ENCODE peak calls at places on chromosome 21, in ten cellular contexts. F is effector memory CD8-positive, alpha-beta T cell; D is H7; N is ELF-1; R is PC-9; J is SK-N-SH; Y is progenitor cell of endocrine pancreas; T is NCI-H774; M is natural killer cell treated with Interleukin-12 subunit alpha and Interleukin-12 subunit beta and Interleukin-15 and Interleukin-18, amount 100 ng/mL, for 72 hours; E is Right ventricle myocardium inferior. A is an unnamed sample.

GRCh38 chr21:17512245-17513213 is at the start of gene CXADR:
- DNase-seq in F (peak; percentile 58), D (peak; percentile 97), N (peak; percentile 98), R (peak; percentile 76), J (peak; percentile 93), Y (peak; percentile 94), T (peak; percentile 91), M (peak; percentile 64), E (peak; percentile 77), A (no peak)

GRCh38 chr21:34603002-34603709 is 11.8 kb downstream of the RCAN1 start:
- DNase-seq in F (peak; percentile 27), D (peak; percentile 80), N (peak; percentile 88), R (no peak), J (peak; percentile 73), Y (peak; percentile 68), T (peak; percentile 87), M (no peak), E (peak; percentile 92), A (no peak)

GRCh38 chr21:41402796-41403195 is 23.2 kb upstream of the MX1 start:
- DNase-seq in F (no peak), D (no peak), N (no peak), R (no peak), J (no peak), Y (no peak), T (no peak), M (no peak), E (no peak), A (no peak)

GRCh38 chr21:35925497-35925896 is 134.8 kb downstream of the SETD4 start:
- DNase-seq in F (no peak), D (no peak), N (peak; percentile 39), R (no peak), J (no peak), Y (no peak), T (no peak), M (no peak), E (no peak), A (peak; percentile 74)

GRCh38 chr21:32826317-32827167 is 55.0 kb upstream of the PAXBP1 start:
- DNase-seq in F (no peak), D (peak; percentile 66), N (peak; percentile 41), R (no peak), J (peak; percentile 49), Y (no peak), T (no peak), M (no peak), E (no peak), A (peak; percentile 14)

GRCh38 chr21:41837756-41838297 is 41.3 kb downstream of the PRDM15 start:
- DNase-seq in F (no peak), D (no peak), N (no peak), R (no peak), J (no peak), Y (no peak), T (no peak), M (no peak), E (no peak), A (no peak)

GRCh38 chr21:15289246-15289645 is 224.4 kb upstream of the NRIP1 start:
- DNase-seq in F (no peak), D (no peak), N (no peak), R (no peak), J (no peak), Y (no peak), T (no peak), M (no peak), E (peak; percentile 60), A (no peak)

GRCh38 chr21:38956006-38956405 is 150.3 kb downstream of the ETS2 start:
- DNase-seq in F (no peak), D (no peak), N (no peak), R (no peak), J (no peak), Y (no peak), T (no peak), M (peak; percentile 40), E (no peak), A (no peak)

GRCh38 chr21:25979845-25980433 is 190.6 kb downstream of the APP start:
- DNase-seq in F (no peak), D (no peak), N (no peak), R (no peak), J (no peak), Y (no peak), T (no peak), M (no peak), E (no peak), A (no peak)

GRCh38 chr21:40049959-40050290 is 182.7 kb downstream of the PCP4 start:
- DNase-seq in F (no peak), D (peak; percentile 68), N (no peak), R (no peak), J (no peak), Y (no peak), T (no peak), M (no peak), E (no peak), A (no peak)

GRCh38 chr21:26972131-26972707 is 5.3 kb upstream of the ADAMTS5 start:
- DNase-seq in F (no peak), D (no peak), N (no peak), R (no peak), J (no peak), Y (no peak), T (no peak), M (no peak), E (no peak), A (no peak)

GRCh38 chr21:42063206-42063577 is 7.9 kb upstream of the UMODL1 start:
- DNase-seq in F (no peak), D (no peak), N (no peak), R (no peak), J (no peak), Y (no peak), T (peak; percentile 37), M (no peak), E (peak; percentile 44), A (no peak)

A was measured in epithelial cell of prostate.